ENCODE peak calls at places on chromosome 6, in six cellular contexts. R is A549, U is glutamatergic neuron, T is upper lobe of left lung, L is psoas muscle, D is progenitor cell of endocrine pancreas. S is an unnamed sample.

GRCh38 chr6:54619102-54619501 is 227.5 kb upstream of the FAM83B start:
- DNase-seq in L (no peak), R (no peak), U (no peak), D (no peak), T (no peak), S (no peak)

GRCh38 chr6:17045581-17046322 is 56.1 kb upstream of the STMND1 start:
- DNase-seq in L (no peak), R (no peak), D (no peak), U (no peak), T (no peak), S (no peak)

GRCh38 chr6:3743541-3743940 is 8.0 kb downstream of the PXDC1 start:
- DNase-seq in R (no peak), L (no peak), D (no peak), U (peak; percentile 23), T (no peak), S (no peak)

GRCh38 chr6:140912686-140913085 is 1220.0 kb upstream of the GJE1 start:
- DNase-seq in D (no peak), U (no peak), R (no peak), T (no peak), L (no peak), S (no peak)

GRCh38 chr6:21149460-21149859 is 444.1 kb upstream of the SOX4 start:
- DNase-seq in R (no peak), D (no peak), L (no peak), U (no peak), T (no peak), S (no peak)

GRCh38 chr6:53526000-53526399 is 18.9 kb downstream of the GCLC start:
- DNase-seq in U (no peak), L (no peak), D (no peak), R (no peak), T (no peak), S (no peak)

GRCh38 chr6:138722425-138723371 is 50.9 kb upstream of the CCDC28A start:
- DNase-seq in U (no peak), L (no peak), T (no peak), R (no peak), D (no peak), S (peak; percentile 62)

GRCh38 chr6:25637946-25638345 is 14.1 kb upstream of the SCGN start:
- DNase-seq in U (no peak), D (peak; percentile 22), T (no peak), R (no peak), L (no peak), S (no peak)

GRCh38 chr6:19269341-19269898 is 567.8 kb upstream of the ID4 start:
- DNase-seq in U (no peak), D (no peak), L (no peak), R (no peak), T (no peak), S (no peak)

GRCh38 chr6:99151634-99152344 is 197.7 kb downstream of the FAXC start:
- DNase-seq in R (peak; percentile 6), T (no peak), D (peak; percentile 36), U (peak; percentile 79), L (no peak), S (peak; percentile 67)

GRCh38 chr6:30681696-30682180 is 4.7 kb downstream of the PPP1R18 start:
- DNase-seq in L (no peak), U (no peak), R (no peak), T (no peak), D (no peak), S (no peak)

GRCh38 chr6:106525111-106525884 is 104.0 kb downstream of the RTN4IP1 start:
- DNase-seq in T (no peak), D (no peak), R (no peak), L (no peak), U (no peak), S (no peak)

GRCh38 chr6:5749016-5749665 is 257.6 kb downstream of the NRN1 start:
- DNase-seq in D (no peak), U (no peak), L (no peak), T (no peak), R (no peak), S (no peak)

GRCh38 chr6:130680118-130680517 is 147.1 kb upstream of the SMLR1 start:
- DNase-seq in U (no peak), T (no peak), L (no peak), R (no peak), D (no peak), S (no peak)

GRCh38 chr6:29216528-29216927 is 45.8 kb downstream of the OR2J2 start:
- DNase-seq in L (no peak), T (no peak), U (no peak), D (no peak), R (no peak), S (no peak)

GRCh38 chr6:84278311-84278710 is 50.9 kb upstream of the CEP162 start:
- DNase-seq in L (no peak), D (no peak), U (no peak), R (no peak), T (no peak), S (no peak)

GRCh38 chr6:43878823-43879495 is 108.9 kb downstream of the VEGFA start:
- DNase-seq in U (peak; percentile 35), R (no peak), D (no peak), T (no peak), L (no peak), S (no peak)

GRCh38 chr6:10487668-10488327 is 33.4 kb upstream of the GCNT2 start:
- DNase-seq in U (peak; percentile 53), D (no peak), R (no peak), T (peak; percentile 82), L (no peak), S (no peak)

GRCh38 chr6:113381232-113381631 is 475.9 kb upstream of the MARCKS start:
- DNase-seq in L (no peak), T (no peak), D (no peak), U (no peak), R (no peak), S (no peak)

GRCh38 chr6:99575544-99576227 is 7.2 kb upstream of the CCNC start:
- DNase-seq in D (no peak), U (no peak), L (no peak), T (no peak), R (no peak), S (no peak)

GRCh38 chr6:143007626-143008025 is 53.1 kb upstream of the AIG1 start:
- DNase-seq in T (no peak), R (no peak), U (no peak), L (no peak), D (no peak), S (no peak)

GRCh38 chr6:17347012-17347411 is 46.4 kb upstream of the CAP2 start:
- DNase-seq in R (no peak), U (no peak), D (no peak), T (no peak), L (no peak), S (no peak)

GRCh38 chr6:145278163-145278807 is 457.0 kb downstream of the EPM2A start:
- DNase-seq in D (no peak), R (no peak), T (no peak), L (no peak), U (no peak), S (no peak)

GRCh38 chr6:71481021-71481420 is 192.4 kb downstream of the OGFRL1 start:
- DNase-seq in L (no peak), T (no peak), R (no peak), D (no peak), U (no peak), S (no peak)

GRCh38 chr6:71481801-71482200 is 193.2 kb downstream of the OGFRL1 start:
- DNase-seq in R (no peak), L (no peak), T (no peak), U (no peak), D (no peak), S (no peak)

GRCh38 chr6:71486466-71486865 is 197.9 kb downstream of the OGFRL1 start:
- DNase-seq in L (no peak), R (no peak), U (no peak), T (no peak), D (no peak), S (no peak)

GRCh38 chr6:71480577-71480976 is 192.0 kb downstream of the OGFRL1 start:
- DNase-seq in R (no peak), D (no peak), T (no peak), L (no peak), U (no peak), S (no peak)

DNA sequence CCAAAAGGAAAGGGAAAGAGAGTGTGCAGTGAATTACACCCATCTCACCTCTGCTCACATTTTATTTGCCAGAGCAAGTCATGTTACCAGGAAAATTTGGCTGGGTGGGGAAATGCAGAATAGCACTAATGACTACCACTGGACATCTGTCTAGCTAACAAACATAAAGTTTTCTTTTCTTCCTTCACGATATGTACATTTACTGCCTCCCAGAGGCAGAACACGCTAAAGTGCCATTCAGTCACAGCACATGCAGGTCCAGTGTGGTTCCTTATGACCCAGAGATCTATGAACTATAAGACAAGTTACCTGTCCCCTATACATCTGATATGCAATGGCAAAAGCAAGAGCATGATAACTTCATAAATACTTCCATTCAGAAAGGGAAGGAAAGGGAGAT is 194.1 kb downstream of the OGFRL1 start:
- DNase-seq in U (no peak), L (no peak), R (no peak), T (no peak), D (no peak), S (peak; percentile 20)
- TF ChIP-seq CTCF in U (no peak), L (peak; percentile 13), R (peak; percentile 20), T (no peak), D (no peak), S (peak; percentile 45)

DNA sequence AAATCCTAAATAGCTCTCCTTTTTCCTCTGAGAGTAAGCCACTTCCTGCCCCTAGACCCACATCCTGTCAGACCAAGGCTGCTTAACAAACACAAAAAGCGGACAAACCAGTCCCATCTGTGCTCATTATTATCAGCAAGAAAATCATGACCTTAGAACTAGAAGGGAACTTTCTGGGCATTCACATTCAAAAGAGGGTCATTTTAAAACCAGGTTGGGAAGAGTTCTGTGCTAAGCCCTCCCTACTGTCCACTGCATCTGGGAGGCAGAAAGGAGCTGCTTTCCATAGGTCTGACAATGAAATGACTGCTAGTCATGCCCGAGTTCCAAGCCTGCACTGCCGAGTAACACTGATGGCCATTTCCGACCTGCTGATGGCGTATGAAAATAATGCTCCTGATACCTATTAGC is 15.4 kb downstream of the EZR start:
- DNase-seq in D (no peak), T (no peak), R (no peak), L (no peak), U (no peak), S (peak; percentile 39)
- TF ChIP-seq CTCF in D (no peak), T (no peak), R (no peak), L (no peak), U (no peak), S (no peak)

GRCh38 chr6:46103437-46103836 is 26.4 kb upstream of the ENPP4 start:
- DNase-seq in D (no peak), R (no peak), T (no peak), L (no peak), U (no peak), S (peak; percentile 3)
- TF ChIP-seq CTCF in D (no peak), R (no peak), T (peak; percentile 15), L (peak; percentile 24), U (no peak), S (no peak)

GRCh38 chr6:75568965-75569364 is 32.7 kb upstream of the SENP6 start:
- DNase-seq in U (no peak), L (no peak), R (no peak), D (no peak), T (no peak), S (no peak)

GRCh38 chr6:75568100-75568499 is 33.6 kb upstream of the SENP6 start:
- DNase-seq in U (no peak), R (no peak), L (no peak), D (no peak), T (peak; percentile 10), S (no peak)

GRCh38 chr6:75557068-75557467 is 44.6 kb upstream of the SENP6 start:
- DNase-seq in L (no peak), R (no peak), U (no peak), D (no peak), T (no peak), S (no peak)

GRCh38 chr6:75566137-75566767 is 35.4 kb upstream of the SENP6 start:
- DNase-seq in T (no peak), R (no peak), L (no peak), U (no peak), D (no peak), S (no peak)

GRCh38 chr6:75563032-75563431 is 38.6 kb upstream of the SENP6 start:
- DNase-seq in D (no peak), U (no peak), T (no peak), L (no peak), R (peak; percentile 21), S (peak; percentile 71)
- TF ChIP-seq CTCF in D (peak; percentile 49), U (no peak), T (no peak), L (peak; percentile 12), R (no peak), S (peak; percentile 58)

S was measured in A673.